ENCODE peak calls at places on chromosomes 1 and 21, in eight cellular contexts. R is ascending aorta, O is hepatocyte, A is uterus, Y is bronchial epithelial cell, G is astrocyte, S is left lung, I is stomach. M is an unnamed sample. For H3K36me3, the result is how much of the 10 kb centered on the place peaks cover.

GRCh38 chr1:234875953-234876814 is 252.5 kb downstream of the TOMM20 start:
- DNase-seq in G (peak), Y (peak), R (no peak), S (no peak), A (no peak), O (peak), I (peak), M (no peak)

GRCh38 chr1:204443260-204443619 is 31.6 kb upstream of the PPP1R15B start:
- DNase-seq in I (peak), Y (peak), R (no peak), S (no peak), G (no peak), A (no peak), O (peak), M (no peak)

GRCh38 chr1:202807926-202808757 is at the start of gene KDM5B:
- DNase-seq in G (peak), O (peak), I (peak), R (no peak), A (peak), Y (peak), S (peak), M (peak)

GRCh38 chr1:92315766-92316413 is 17.0 kb downstream of the RPAP2 start:
- DNase-seq in R (no peak), O (no peak), S (no peak), Y (no peak), G (no peak), I (no peak), A (no peak), M (no peak)

GRCh38 chr1:30816211-30817082 is 58.9 kb upstream of the LAPTM5 start:
- DNase-seq in A (peak), R (no peak), Y (peak), S (no peak), G (peak), O (peak), I (no peak), M (peak)

GRCh38 chr1:112998592-112999235 is 42.7 kb upstream of the SLC16A1 start:
- DNase-seq in R (peak), S (no peak), O (peak), A (peak), G (peak), Y (peak), I (peak), M (no peak)

GRCh38 chr1:156480411-156481192 is 20.0 kb downstream of the MEF2D start:
- DNase-seq in S (peak), O (peak), R (no peak), G (no peak), Y (no peak), A (peak), I (peak), M (no peak)

GRCh38 chr1:59815892-59816291 is 1.1 kb downstream of the HOOK1 start:
- DNase-seq in A (no peak), I (no peak), S (no peak), O (peak), G (no peak), R (no peak), Y (peak), M (no peak)

GRCh38 chr1:94418664-94419655 is 771 bp downstream of the ABCD3 start:
- DNase-seq in O (peak), G (peak), R (peak), A (peak), Y (peak), S (no peak), I (peak), M (peak)

GRCh38 chr1:157803851-157804250 is 16.1 kb downstream of the FCRL1 start:
- DNase-seq in G (no peak), S (no peak), I (no peak), R (no peak), O (no peak), A (no peak), Y (no peak), M (no peak)

GRCh38 chr1:55504306-55504706 is 289.1 kb upstream of the USP24 start:
- DNase-seq in Y (no peak), I (no peak), A (no peak), R (no peak), O (peak), G (no peak), S (no peak), M (no peak)

GRCh38 chr1:55696181-55696580 is 481.0 kb upstream of the USP24 start:
- DNase-seq in Y (peak), O (no peak), S (no peak), I (no peak), R (no peak), A (peak), G (peak), M (no peak)

GRCh38 chr1:243470492-243470891 is 214.7 kb downstream of the SDCCAG8 start:
- DNase-seq in I (no peak), O (no peak), Y (no peak), S (no peak), G (no peak), A (no peak), R (no peak), M (no peak)

GRCh38 chr1:231808116-231808515 is 181.5 kb downstream of the DISC1 start:
- DNase-seq in I (no peak), A (no peak), Y (no peak), O (no peak), G (no peak), S (no peak), R (no peak), M (no peak)

GRCh38 chr1:67833595-67833926 is 294 bp upstream of the GNG12 start:
- DNase-seq in O (no peak), R (no peak), G (peak), A (no peak), I (no peak), S (no peak), Y (no peak), M (no peak)

GRCh38 chr1:217029311-217030157 is 306.3 kb upstream of the ESRRG start:
- DNase-seq in I (peak), Y (peak), S (no peak), A (no peak), O (peak), G (peak), R (peak), M (no peak)

GRCh38 chr1:245771521-245772281 is 616.9 kb downstream of the KIF26B start:
- DNase-seq in O (peak), G (peak), I (no peak), Y (peak), R (no peak), A (no peak), S (no peak), M (peak)

GRCh38 chr1:17307329-17307728 is 668 bp upstream of the PADI4 start:
- DNase-seq in O (no peak), G (no peak), Y (no peak), R (no peak), I (no peak), A (no peak), S (no peak), M (no peak)

GRCh38 chr1:39409055-39409816 is 82.2 kb upstream of the BMP8A start:
- DNase-seq in A (peak), G (no peak), S (peak), I (peak), Y (no peak), R (no peak), O (peak), M (peak)

GRCh38 chr1:53524428-53525400 is 65.5 kb downstream of the DMRTB1 start:
- DNase-seq in O (no peak), Y (no peak), G (no peak), R (no peak), S (no peak), I (peak), A (no peak), M (peak)

GRCh38 chr21:45768741-45769049 is 125.2 kb downstream of the PCBP3 start:
- DNase-seq in S (peak), G (no peak), Y (no peak), R (no peak), I (no peak), O (no peak), A (no peak), M (no peak)

GRCh38 chr1:34378968-34379729 is 202.4 kb downstream of the C1orf94 start:
- DNase-seq in S (no peak), A (no peak), R (no peak), O (peak), I (no peak), Y (peak), G (peak), M (no peak)

GRCh38 chr1:73755649-73756048 is 442.3 kb downstream of the LRRIQ3 start:
- DNase-seq in S (no peak), I (no peak), A (no peak), R (no peak), Y (no peak), O (no peak), G (no peak), M (no peak)

GRCh38 chr1:66564250-66564649 is 30.3 kb downstream of the SGIP1 start:
- DNase-seq in G (peak), Y (peak), A (no peak), I (no peak), S (no peak), R (no peak), O (no peak), M (peak)

GRCh38 chr21:44816761-44817505 is 929 bp downstream of the SUMO3 start:
- DNase-seq in Y (no peak), I (no peak), S (no peak), G (no peak), R (no peak), O (no peak), A (peak), M (no peak)

GRCh38 chr21:33434770-33435360 is 31.7 kb downstream of the IFNGR2 start:
- DNase-seq in O (peak), Y (peak), S (no peak), G (peak), R (no peak), A (no peak), I (no peak), M (no peak)

GRCh38 chr1:147890177-147890790 is 12.3 kb upstream of the GJA8 start:
- DNase-seq in G (peak), A (peak), I (peak), R (no peak), S (peak), Y (peak), O (peak), M (peak)

GRCh38 chr1:151905070-151905442 is 4.3 kb downstream of the THEM4 start:
- DNase-seq in I (no peak), R (no peak), S (no peak), G (no peak), O (peak), A (no peak), Y (no peak), M (no peak)

GRCh38 chr1:12555411-12556367 is 62.3 kb downstream of the DHRS3 start:
- DNase-seq in S (peak), G (no peak), I (no peak), O (peak), Y (no peak), R (no peak), A (no peak), M (no peak)

GRCh38 chr1:203289281-203289981 is 15.9 kb upstream of the BTG2 start:
- DNase-seq in S (peak), I (peak), A (peak), O (peak), R (no peak), Y (peak), G (no peak), M (peak)

GRCh38 chr1:212060632-212061472 is 25.3 kb downstream of the DTL start:
- DNase-seq in I (no peak), S (no peak), O (no peak), G (peak), Y (peak), A (no peak), R (no peak), M (no peak)

GRCh38 chr1:92747735-92748134 is 37.2 kb downstream of the EVI5 start:
- DNase-seq in R (no peak), A (no peak), O (no peak), G (no peak), S (no peak), Y (no peak), I (no peak), M (no peak)

GRCh38 chr1:1295154-1295923 is 12.4 kb downstream of the ACAP3 start:
- DNase-seq in R (no peak), S (no peak), I (no peak), Y (no peak), O (no peak), A (no peak), G (no peak), M (no peak)

GRCh38 chr1:119646521-119647227 is 1.4 kb downstream of the ZNF697 start:
- DNase-seq in A (no peak), S (no peak), R (no peak), O (peak), I (no peak), Y (peak), G (peak), M (peak)

GRCh38 chr1:31954607-31955283 is 16.6 kb upstream of the PTP4A2 start:
- DNase-seq in R (peak), A (peak), O (peak), Y (peak), S (peak), I (peak), G (peak), M (peak)

GRCh38 chr1:54800899-54801759 is at the start of gene TTC22:
- DNase-seq in I (peak), O (peak), S (peak), A (no peak), G (no peak), Y (peak), R (no peak), M (no peak)

GRCh38 chr1:8463144-8463927 is 145.4 kb downstream of the SLC45A1 start:
- DNase-seq in Y (peak), O (peak), A (peak), S (no peak), R (no peak), G (peak), I (peak), M (peak)
- H3K4me3 ChIP-seq in Y (no peak), O (no peak), A (no peak), S (no peak), R (peak), G (no peak), I (no peak), M (peak)

GRCh38 chr1:51768971-51769601 is 109.4 kb downstream of the NRDC start:
- DNase-seq in G (peak), O (peak), I (no peak), Y (peak), A (peak), R (no peak), S (no peak), M (peak)
- H3K36me3 ChIP-seq in G (under half), O (under half), I (under half), Y (under half), A (under half), R (under half), S (under half), M (under half)

GRCh38 chr21:15222711-15223110 is 157.9 kb upstream of the NRIP1 start:
- DNase-seq in A (no peak), G (no peak), R (no peak), S (no peak), Y (peak), O (no peak), I (no peak), M (no peak)
- H3K4me3 ChIP-seq in A (no peak), G (no peak), R (no peak), S (no peak), Y (no peak), O (no peak), I (no peak), M (no peak)

GRCh38 chr1:84675106-84675505 is 15.2 kb downstream of the SSX2IP start:
- DNase-seq in Y (peak), O (no peak), A (no peak), S (no peak), G (peak), I (no peak), R (no peak), M (no peak)
- H3K36me3 ChIP-seq in Y (under half), O (under half), A (under half), S (under half), G (under half), I (under half), R (under half), M (under half)

GRCh38 chr1:145991799-145992412 is 4.5 kb downstream of the TXNIP start:
- DNase-seq in R (no peak), S (no peak), A (peak), O (no peak), I (peak), Y (no peak), G (no peak), M (no peak)
- H3K4me3 ChIP-seq in R (peak), S (no peak), A (peak), O (no peak), I (peak), Y (no peak), G (no peak), M (no peak)

GRCh38 chr1:64838486-64838885 is 93.6 kb downstream of the RAVER2 start:
- DNase-seq in R (no peak), I (no peak), S (no peak), Y (peak), O (no peak), G (no peak), A (no peak), M (no peak)
- H3K36me3 ChIP-seq in R (half or more), I (half or more), S (under half), Y (under half), O (under half), G (half or more), A (under half), M (under half)

DNA sequence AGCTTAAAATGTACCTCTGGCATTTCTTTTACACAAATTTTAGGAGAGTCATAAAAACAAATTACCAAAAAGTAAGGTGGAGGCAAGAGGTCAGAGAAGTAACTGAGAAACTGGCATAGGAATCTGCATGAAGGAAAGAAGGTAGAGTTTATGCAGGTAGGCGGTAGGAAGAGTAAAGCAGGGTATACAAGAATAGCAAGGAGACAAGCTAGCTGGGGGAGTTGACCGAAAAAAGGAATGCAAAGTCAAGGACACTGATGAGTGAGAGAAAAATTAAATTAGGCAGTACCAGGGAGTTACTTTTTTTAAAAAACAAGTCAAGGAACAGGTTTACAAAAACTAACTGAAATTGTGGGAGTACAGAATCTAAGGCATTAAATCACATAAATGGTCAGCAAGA is 56.0 kb downstream of the FOXJ3 start:
- DNase-seq in Y (no peak), I (no peak), S (no peak), O (no peak), A (no peak), G (no peak), R (no peak), M (no peak)
- H3K4me3 ChIP-seq in Y (no peak), I (no peak), S (no peak), O (no peak), A (no peak), G (no peak), R (peak), M (no peak)

GRCh38 chr1:46687910-46688509 is 16.4 kb downstream of the TEX38 start:
- DNase-seq in R (no peak), G (no peak), Y (no peak), O (no peak), I (no peak), S (no peak), A (no peak), M (no peak)
- H3K36me3 ChIP-seq in R (half or more), G (half or more), Y (under half), O (under half), I (half or more), S (under half), A (under half), M (half or more)

M was measured in SJCRH30.